ENCODE peak calls at places on chromosomes 5 and 9, in four cellular contexts. One of them, this sample, is unnamed.

GRCh38 chr5:106290841-106291240 is 1379.9 kb downstream of the EFNA5 start:
- DNase-seq in IMR-90: peak; percentile 64
- DNase-seq in fibroblast of lung: peak; percentile 54
- DNase-seq in cardiac muscle cell: no peak
- DNase-seq in this sample: no peak

GRCh38 chr9:2269778-2270177 is 254.6 kb downstream of the SMARCA2 start:
- DNase-seq in fibroblast of lung: no peak
- DNase-seq in IMR-90: no peak
- DNase-seq in cardiac muscle cell: no peak
- DNase-seq in this sample: no peak

GRCh38 chr5:141814064-141814982 is 63.9 kb downstream of the PCDH1 start:
- DNase-seq in fibroblast of lung: no peak
- DNase-seq in cardiac muscle cell: peak; percentile 49
- DNase-seq in IMR-90: no peak
- DNase-seq in this sample: peak; percentile 62

GRCh38 chr9:75087279-75087823 is 604 bp downstream of the NMRK1 start:
- DNase-seq in fibroblast of lung: peak; percentile 62
- DNase-seq in IMR-90: peak; percentile 31
- DNase-seq in cardiac muscle cell: peak; percentile 70
- DNase-seq in this sample: peak; percentile 89

GRCh38 chr5:60903356-60903755 is 41.5 kb downstream of the ERCC8 start:
- DNase-seq in cardiac muscle cell: no peak
- DNase-seq in fibroblast of lung: no peak
- DNase-seq in IMR-90: no peak
- DNase-seq in this sample: no peak

GRCh38 chr9:94082956-94083355 is 1.3 kb upstream of the PTPDC1 start:
- DNase-seq in IMR-90: peak; percentile 18
- DNase-seq in fibroblast of lung: no peak
- DNase-seq in cardiac muscle cell: peak; percentile 71
- DNase-seq in this sample: no peak

GRCh38 chr5:31364881-31365636 is 166.8 kb downstream of the DROSHA start:
- DNase-seq in IMR-90: peak; percentile 90
- DNase-seq in cardiac muscle cell: peak; percentile 11
- DNase-seq in fibroblast of lung: peak; percentile 87
- DNase-seq in this sample: no peak

GRCh38 chr5:150999704-151000452 is 20.5 kb upstream of the GPX3 start:
- DNase-seq in cardiac muscle cell: peak; percentile 58
- DNase-seq in fibroblast of lung: peak; percentile 19
- DNase-seq in IMR-90: peak; percentile 14
- DNase-seq in this sample: no peak

GRCh38 chr9:91047993-91048607 is 246.5 kb downstream of the SYK start:
- DNase-seq in IMR-90: peak; percentile 95
- DNase-seq in cardiac muscle cell: peak; percentile 73
- DNase-seq in fibroblast of lung: peak; percentile 90
- DNase-seq in this sample: no peak

GRCh38 chr5:148976569-148977321 is 86.1 kb downstream of the SH3TC2 start:
- DNase-seq in cardiac muscle cell: no peak
- DNase-seq in fibroblast of lung: peak; percentile 60
- DNase-seq in IMR-90: peak; percentile 48
- DNase-seq in this sample: peak; percentile 86

GRCh38 chr9:86783884-86784283 is 163.4 kb downstream of the GAS1 start:
- DNase-seq in IMR-90: peak; percentile 90
- DNase-seq in cardiac muscle cell: peak; percentile 95
- DNase-seq in fibroblast of lung: peak; percentile 42
- DNase-seq in this sample: no peak

GRCh38 chr5:6601271-6601670 is 31.6 kb downstream of the NSUN2 start:
- DNase-seq in IMR-90: no peak
- DNase-seq in cardiac muscle cell: no peak
- DNase-seq in fibroblast of lung: no peak
- DNase-seq in this sample: no peak

GRCh38 chr5:113578091-113578490 is 64.6 kb downstream of the YTHDC2 start:
- DNase-seq in IMR-90: no peak
- DNase-seq in cardiac muscle cell: no peak
- DNase-seq in fibroblast of lung: no peak
- DNase-seq in this sample: no peak

GRCh38 chr9:21688108-21689102 is 114.0 kb upstream of the MTAP start:
- DNase-seq in IMR-90: peak; percentile 81
- DNase-seq in fibroblast of lung: peak; percentile 99
- DNase-seq in cardiac muscle cell: peak; percentile 82
- DNase-seq in this sample: no peak

GRCh38 chr5:172943906-172944305 is 15.3 kb upstream of the RPL26L1 start:
- DNase-seq in fibroblast of lung: no peak
- DNase-seq in cardiac muscle cell: no peak
- DNase-seq in IMR-90: no peak
- DNase-seq in this sample: no peak

GRCh38 chr9:86946712-86947145 is 577 bp downstream of the GAS1 start:
- DNase-seq in fibroblast of lung: peak; percentile 55
- DNase-seq in cardiac muscle cell: peak; percentile 74
- DNase-seq in IMR-90: no peak
- DNase-seq in this sample: peak; percentile 84

GRCh38 chr9:31683126-31683525 is 701.3 kb upstream of the ACO1 start:
- DNase-seq in IMR-90: no peak
- DNase-seq in fibroblast of lung: peak; percentile 3
- DNase-seq in cardiac muscle cell: no peak
- DNase-seq in this sample: peak; percentile 52

GRCh38 chr9:13942695-13943094 is 371.2 kb downstream of the NFIB start:
- DNase-seq in fibroblast of lung: peak; percentile 100
- DNase-seq in cardiac muscle cell: peak; percentile 93
- DNase-seq in IMR-90: peak; percentile 98
- DNase-seq in this sample: peak; percentile 23

GRCh38 chr9:111825468-111826145 is 30.9 kb upstream of the SHOC1 start:
- DNase-seq in cardiac muscle cell: peak; percentile 51
- DNase-seq in IMR-90: peak; percentile 50
- DNase-seq in fibroblast of lung: peak; percentile 29
- DNase-seq in this sample: no peak

GRCh38 chr9:134871941-134872340 is 8.7 kb upstream of the FCN2 start:
- DNase-seq in IMR-90: peak; percentile 65
- DNase-seq in cardiac muscle cell: peak; percentile 29
- DNase-seq in fibroblast of lung: no peak
- DNase-seq in this sample: no peak

GRCh38 chr5:19605846-19606407 is 382.1 kb downstream of the CDH18 start:
- DNase-seq in cardiac muscle cell: no peak
- DNase-seq in fibroblast of lung: no peak
- DNase-seq in IMR-90: no peak
- DNase-seq in this sample: no peak

GRCh38 chr5:151742870-151743294 is 15.5 kb downstream of the ATOX1 start:
- DNase-seq in cardiac muscle cell: peak; percentile 76
- DNase-seq in fibroblast of lung: peak; percentile 66
- DNase-seq in IMR-90: peak; percentile 74
- DNase-seq in this sample: peak; percentile 47

GRCh38 chr9:136644343-136644592 is 18.4 kb upstream of the EGFL7 start:
- DNase-seq in IMR-90: peak; percentile 22
- DNase-seq in fibroblast of lung: peak; percentile 55
- DNase-seq in cardiac muscle cell: peak; percentile 80
- DNase-seq in this sample: no peak

GRCh38 chr9:94081435-94081834 is 2.8 kb upstream of the PTPDC1 start:
- DNase-seq in IMR-90: no peak
- DNase-seq in cardiac muscle cell: no peak
- DNase-seq in fibroblast of lung: no peak
- DNase-seq in this sample: no peak

GRCh38 chr9:131721096-131721495 is 18.8 kb downstream of the RAPGEF1 start:
- DNase-seq in IMR-90: no peak
- DNase-seq in cardiac muscle cell: no peak
- DNase-seq in fibroblast of lung: no peak
- DNase-seq in this sample: no peak

GRCh38 chr9:78695521-78695920 is 398.6 kb downstream of the PSAT1 start:
- DNase-seq in IMR-90: no peak
- DNase-seq in cardiac muscle cell: no peak
- DNase-seq in fibroblast of lung: no peak
- DNase-seq in this sample: no peak

GRCh38 chr9:130659699-130660248 is 4.6 kb upstream of the PRDM12 start:
- DNase-seq in cardiac muscle cell: no peak
- DNase-seq in fibroblast of lung: no peak
- DNase-seq in IMR-90: no peak
- DNase-seq in this sample: peak; percentile 73
- H3K4me1 ChIP-seq in cardiac muscle cell: no peaks in the 10 kb centered on the region
- H3K4me1 ChIP-seq in fibroblast of lung: no peaks in the 10 kb centered on the region
- H3K4me1 ChIP-seq in IMR-90: no peaks in the 10 kb centered on the region
- H3K4me1 ChIP-seq in this sample: no peaks in the 10 kb centered on the region

GRCh38 chr5:43691893-43692292 is 88.9 kb downstream of the NNT start:
- DNase-seq in IMR-90: no peak
- DNase-seq in fibroblast of lung: no peak
- DNase-seq in cardiac muscle cell: no peak
- DNase-seq in this sample: no peak
- H3K9me3 ChIP-seq in IMR-90: no peaks in the 10 kb centered on the region
- H3K9me3 ChIP-seq in fibroblast of lung: no peaks in the 10 kb centered on the region
- H3K9me3 ChIP-seq in cardiac muscle cell: no peaks in the 10 kb centered on the region
- H3K9me3 ChIP-seq in this sample: peaks cover 18% of the 10 kb centered on the region

GRCh38 chr5:17240487-17240886 is 23.1 kb downstream of the BASP1 start:
- DNase-seq in IMR-90: no peak
- DNase-seq in fibroblast of lung: no peak
- DNase-seq in cardiac muscle cell: no peak
- DNase-seq in this sample: no peak

GRCh38 chr5:17241635-17242034 is 24.2 kb downstream of the BASP1 start:
- DNase-seq in cardiac muscle cell: no peak
- DNase-seq in IMR-90: no peak
- DNase-seq in fibroblast of lung: no peak
- DNase-seq in this sample: no peak

GRCh38 chr5:17238521-17239041 is 21.1 kb downstream of the BASP1 start:
- DNase-seq in fibroblast of lung: peak; percentile 85
- DNase-seq in IMR-90: peak; percentile 82
- DNase-seq in cardiac muscle cell: peak; percentile 32
- DNase-seq in this sample: no peak

GRCh38 chr5:17239953-17240352 is 22.5 kb downstream of the BASP1 start:
- DNase-seq in fibroblast of lung: no peak
- DNase-seq in cardiac muscle cell: no peak
- DNase-seq in IMR-90: no peak
- DNase-seq in this sample: no peak

GRCh38 chr5:17243287-17244063 is 26.0 kb downstream of the BASP1 start:
- DNase-seq in IMR-90: no peak
- DNase-seq in fibroblast of lung: no peak
- DNase-seq in cardiac muscle cell: no peak
- DNase-seq in this sample: no peak
- H3K27ac ChIP-seq in IMR-90: no peak overlapping the region
- H3K27ac ChIP-seq in fibroblast of lung: no peak overlapping the region
- H3K27ac ChIP-seq in cardiac muscle cell: no peak overlapping the region
- H3K27ac ChIP-seq in this sample: no peak overlapping the region

DNA sequence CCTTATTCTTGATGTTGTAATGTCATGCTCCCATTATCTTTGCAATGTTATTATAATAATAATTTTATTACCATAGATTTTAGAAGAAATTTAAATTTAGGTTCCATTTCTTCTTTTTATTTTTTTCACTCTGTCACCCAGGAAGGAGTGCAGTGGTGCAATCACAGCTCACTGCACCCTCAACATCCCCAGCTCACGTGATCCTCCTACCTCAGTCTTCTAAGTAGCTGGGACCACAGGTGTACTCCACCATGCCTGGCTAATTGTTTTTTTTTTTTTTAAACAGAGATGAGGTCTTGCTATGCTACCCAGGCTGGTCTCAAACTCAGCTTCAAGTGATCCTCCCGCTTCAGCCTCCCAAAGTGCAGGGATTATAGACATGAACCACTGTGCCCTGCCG is 11.9 kb downstream of the ZFR start:
- DNase-seq in IMR-90: no peak
- DNase-seq in cardiac muscle cell: no peak
- DNase-seq in fibroblast of lung: no peak
- DNase-seq in this sample: no peak
- H3K4me1 ChIP-seq in IMR-90: peaks cover 2% of the 10 kb centered on the region
- H3K4me1 ChIP-seq in cardiac muscle cell: no peaks in the 10 kb centered on the region
- H3K4me1 ChIP-seq in fibroblast of lung: no peaks in the 10 kb centered on the region
- H3K4me1 ChIP-seq in this sample: no peaks in the 10 kb centered on the region

DNA sequence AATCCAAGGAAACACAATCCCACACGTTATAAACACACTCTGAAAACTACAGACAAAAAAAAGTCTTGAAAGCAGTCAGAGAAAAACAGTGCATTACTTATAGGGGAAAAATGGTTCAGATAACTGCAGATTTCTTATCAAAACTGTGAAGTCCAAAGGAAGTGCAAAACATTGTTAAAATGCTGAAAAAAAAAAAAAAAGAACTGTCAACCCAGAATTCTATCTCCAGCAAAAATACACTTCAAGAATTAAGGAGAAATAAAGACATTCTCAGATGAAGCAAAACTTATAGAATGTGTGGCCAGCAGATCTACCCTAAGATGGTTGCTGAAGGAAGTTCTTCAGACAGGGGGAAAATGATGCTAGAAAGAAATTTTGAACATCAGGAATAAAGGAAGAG is 40.4 kb downstream of the ADAMTS2 start:
- DNase-seq in cardiac muscle cell: no peak
- DNase-seq in fibroblast of lung: no peak
- DNase-seq in IMR-90: no peak
- DNase-seq in this sample: no peak
- H3K9me3 ChIP-seq in cardiac muscle cell: no peaks in the 10 kb centered on the region
- H3K9me3 ChIP-seq in fibroblast of lung: no peaks in the 10 kb centered on the region
- H3K9me3 ChIP-seq in IMR-90: no peaks in the 10 kb centered on the region
- H3K9me3 ChIP-seq in this sample: no peaks in the 10 kb centered on the region

GRCh38 chr5:119275873-119276214 is 80.0 kb upstream of the TNFAIP8 start:
- DNase-seq in fibroblast of lung: no peak
- DNase-seq in IMR-90: no peak
- DNase-seq in cardiac muscle cell: no peak
- DNase-seq in this sample: peak; percentile 92

GRCh38 chr5:119273391-119273839 is 82.4 kb upstream of the TNFAIP8 start:
- DNase-seq in fibroblast of lung: no peak
- DNase-seq in cardiac muscle cell: no peak
- DNase-seq in IMR-90: no peak
- DNase-seq in this sample: no peak

GRCh38 chr5:119275146-119275872 is 80.5 kb upstream of the TNFAIP8 start:
- DNase-seq in fibroblast of lung: peak; percentile 78
- DNase-seq in IMR-90: peak; percentile 61
- DNase-seq in cardiac muscle cell: no peak
- DNase-seq in this sample: no peak

GRCh38 chr5:119274767-119275130 is 81.1 kb upstream of the TNFAIP8 start:
- DNase-seq in fibroblast of lung: peak; percentile 89
- DNase-seq in IMR-90: peak; percentile 88
- DNase-seq in cardiac muscle cell: peak; percentile 62
- DNase-seq in this sample: peak; percentile 26

GRCh38 chr5:119274024-119274766 is 81.6 kb upstream of the TNFAIP8 start:
- DNase-seq in IMR-90: peak; percentile 35
- DNase-seq in cardiac muscle cell: no peak
- DNase-seq in fibroblast of lung: peak; percentile 34
- DNase-seq in this sample: no peak
- H3K27ac ChIP-seq in IMR-90: no peak overlapping the region
- H3K27ac ChIP-seq in cardiac muscle cell: no peak overlapping the region
- H3K27ac ChIP-seq in fibroblast of lung: no peak overlapping the region
- H3K27ac ChIP-seq in this sample: peak overlapping the region; percentile 78

GRCh38 chr9:99147177-99147576 is 42.3 kb downstream of the TGFBR1 start:
- DNase-seq in cardiac muscle cell: no peak
- DNase-seq in fibroblast of lung: no peak
- DNase-seq in IMR-90: no peak
- DNase-seq in this sample: no peak

GRCh38 chr9:99146574-99146973 is 41.7 kb downstream of the TGFBR1 start:
- DNase-seq in IMR-90: no peak
- DNase-seq in cardiac muscle cell: no peak
- DNase-seq in fibroblast of lung: no peak
- DNase-seq in this sample: no peak

GRCh38 chr9:99143661-99144060 is 38.7 kb downstream of the TGFBR1 start:
- DNase-seq in fibroblast of lung: peak; percentile 7
- DNase-seq in IMR-90: no peak
- DNase-seq in cardiac muscle cell: no peak
- DNase-seq in this sample: no peak

GRCh38 chr9:99142275-99142674 is 37.4 kb downstream of the TGFBR1 start:
- DNase-seq in cardiac muscle cell: no peak
- DNase-seq in fibroblast of lung: no peak
- DNase-seq in IMR-90: no peak
- DNase-seq in this sample: no peak

GRCh38 chr9:99144966-99145365 is 40.1 kb downstream of the TGFBR1 start:
- DNase-seq in IMR-90: no peak
- DNase-seq in fibroblast of lung: no peak
- DNase-seq in cardiac muscle cell: no peak
- DNase-seq in this sample: no peak
- H3K4me1 ChIP-seq in IMR-90: no peaks in the 10 kb centered on the region
- H3K4me1 ChIP-seq in fibroblast of lung: no peaks in the 10 kb centered on the region
- H3K4me1 ChIP-seq in cardiac muscle cell: peaks cover 5% of the 10 kb centered on the region
- H3K4me1 ChIP-seq in this sample: no peaks in the 10 kb centered on the region

This sample was measured in SJCRH30.